ENCODE peak calls at places on chromosomes 4 and X, in five cellular contexts. J, K, L, D and Q are unnamed samples.

GRCh38 chr4:38621004-38621684 is 42.9 kb upstream of the KLF3 start:
- DNase-seq in J (peak; percentile 43), L (peak; percentile 93), K (no peak), D (no peak), Q (no peak)

GRCh38 chr4:53804719-53805118 is 213.4 kb upstream of the LNX1 start:
- DNase-seq in J (peak; percentile 2), D (no peak), K (no peak), L (peak; percentile 6), Q (no peak)

GRCh38 chr4:169362607-169363006 is 91.9 kb upstream of the SH3RF1 start:
- DNase-seq in K (no peak), L (no peak), J (no peak), D (no peak), Q (no peak)

GRCh38 chrX:96770315-96770714 is 85.7 kb downstream of the DIAPH2 start:
- DNase-seq in L (peak; percentile 15), D (peak; percentile 46), K (no peak), J (peak; percentile 38), Q (no peak)

GRCh38 chr4:170888660-170889059 is 798.9 kb upstream of the AADAT start:
- DNase-seq in L (no peak), D (no peak), K (no peak), J (no peak), Q (no peak)

GRCh38 chr4:40055379-40055872 is 1.2 kb upstream of the N4BP2 start:
- DNase-seq in D (no peak), L (no peak), K (no peak), J (no peak), Q (no peak)

GRCh38 chrX:13488706-13489105 is 80.7 kb upstream of the EGFL6 start:
- DNase-seq in L (no peak), D (no peak), J (no peak), K (no peak), Q (no peak)

GRCh38 chrX:143648705-143649104 is 12.8 kb upstream of the SLITRK4 start:
- DNase-seq in D (no peak), L (peak; percentile 52), J (peak; percentile 29), K (no peak), Q (no peak)

GRCh38 chr4:42425146-42426065 is 28.1 kb downstream of the SHISA3 start:
- DNase-seq in K (no peak), D (peak; percentile 99), J (no peak), L (no peak), Q (peak; percentile 38)

GRCh38 chr4:31362756-31363155 is 642.6 kb downstream of the PCDH7 start:
- DNase-seq in K (no peak), D (no peak), J (no peak), L (no peak), Q (no peak)

GRCh38 chr4:100079264-100079663 is 111.0 kb downstream of the DDIT4L start:
- DNase-seq in J (no peak), K (no peak), L (no peak), D (no peak), Q (no peak)

GRCh38 chr4:27288496-27288895 is 427.9 kb downstream of the STIM2 start:
- DNase-seq in K (no peak), L (no peak), J (no peak), D (no peak), Q (no peak)